ENCODE peak calls at places on chromosome 5, in eight cellular contexts. L is T-helper 1 cell, Z is posterior vena cava, R is DMS79 treated with DMSO at 0.1 percent for 48 hours, B is OCI-M1, J is T1000, U is HEK293T, M is ACHN. V is an unnamed sample.

GRCh38 chr5:151072234-151073025 is 8.4 kb downstream of the TNIP1 start:
- DNase-seq in B (no peak), L (no peak), R (no peak), J (no peak), M (peak), U (no peak), Z (no peak), V (peak)

GRCh38 chr5:135615581-135616260 is 36.9 kb upstream of the CXCL14 start:
- DNase-seq in M (no peak), B (no peak), R (no peak), L (no peak), Z (no peak), U (no peak), J (no peak), V (no peak)

GRCh38 chr5:83927140-83927733 is 206.6 kb upstream of the HAPLN1 start:
- DNase-seq in J (no peak), M (peak), Z (no peak), B (peak), R (no peak), L (no peak), U (peak), V (peak)

GRCh38 chr5:160556886-160557285 is 135.2 kb downstream of the PTTG1 start:
- DNase-seq in L (no peak), J (peak), U (no peak), Z (no peak), R (no peak), B (no peak), M (no peak), V (no peak)

GRCh38 chr5:145506451-145506850 is 328.7 kb downstream of the PRELID2 start:
- DNase-seq in L (no peak), U (no peak), Z (no peak), B (no peak), M (no peak), J (no peak), R (no peak), V (no peak)

GRCh38 chr5:122154910-122155309 is 25.6 kb downstream of the ZNF474 start:
- DNase-seq in B (no peak), M (no peak), L (no peak), U (no peak), J (no peak), Z (peak), R (no peak), V (peak)

GRCh38 chr5:87254035-87254434 is 13.6 kb upstream of the RASA1 start:
- DNase-seq in B (no peak), M (no peak), U (no peak), R (no peak), L (no peak), Z (no peak), J (no peak), V (no peak)

GRCh38 chr5:103444333-103445038 is 118.1 kb downstream of the NUDT12 start:
- DNase-seq in Z (no peak), U (no peak), R (no peak), J (no peak), M (no peak), B (peak), L (no peak), V (no peak)

GRCh38 chr5:179113945-179114641 is 53.9 kb downstream of the ZNF354C start:
- DNase-seq in B (no peak), U (no peak), R (no peak), M (no peak), Z (peak), L (no peak), J (no peak), V (no peak)

GRCh38 chr5:120767171-120767820 is 303.2 kb downstream of the PRR16 start:
- DNase-seq in Z (no peak), J (no peak), U (no peak), M (no peak), R (no peak), L (no peak), B (peak), V (peak)

GRCh38 chr5:140575309-140575708 is 10.7 kb downstream of the SLC35A4 start:
- DNase-seq in J (no peak), Z (peak), L (no peak), M (no peak), R (no peak), B (peak), U (peak), V (no peak)

GRCh38 chr5:110738812-110739651 is at the start of gene SLC25A46:
- DNase-seq in L (peak), Z (peak), R (peak), U (peak), B (peak), M (peak), J (peak), V (peak)

V was measured in mesenchymal stem cell.